ENCODE peak calls at places on chromosomes 6 and 20, in eight cellular contexts. F is NCI-H2107, U is AG08396, O is NCI-H510A treated with DMSO at 0.1 percent for 48 hours, Z is fibroblast of mammary gland, H is RWPE1, N is fibroblast of the aortic adventitia, D is sigmoid colon. J is an unnamed sample.

GRCh38 chr6:140537211-140537610 is 1162.8 kb upstream of the CITED2 start:
- DNase-seq in F (no peak), U (no peak), O (no peak), Z (peak; percentile 25), H (no peak), N (peak; percentile 18), D (no peak), J (peak; percentile 44)

GRCh38 chr20:760751-761417 is 7.4 kb downstream of the SLC52A3 start:
- DNase-seq in F (no peak), U (peak; percentile 58), O (no peak), Z (peak; percentile 13), H (peak; percentile 42), N (no peak), D (no peak), J (peak; percentile 48)

GRCh38 chr20:32638848-32639247 is 34.9 kb downstream of the C20orf203 start:
- DNase-seq in F (no peak), U (no peak), O (no peak), Z (no peak), H (peak; percentile 84), N (peak; percentile 25), D (no peak), J (peak; percentile 31)

GRCh38 chr6:112027942-112028674 is 25.8 kb upstream of the CCN6 start:
- DNase-seq in F (no peak), U (no peak), O (no peak), Z (peak; percentile 41), H (no peak), N (peak; percentile 78), D (no peak), J (no peak)

GRCh38 chr6:111664565-111665039 is 58.9 kb upstream of the TRAF3IP2 start:
- DNase-seq in F (no peak), U (no peak), O (no peak), Z (no peak), H (no peak), N (peak; percentile 61), D (no peak), J (peak; percentile 14)

GRCh38 chr20:47785900-47786762 is 850 bp upstream of the SULF2 start:
- DNase-seq in F (no peak), U (peak; percentile 80), O (no peak), Z (peak; percentile 70), H (peak; percentile 96), N (peak; percentile 76), D (peak; percentile 87), J (peak; percentile 84)

GRCh38 chr6:79070206-79070825 is 7.7 kb downstream of the PHIP start:
- DNase-seq in F (no peak), U (peak; percentile 14), O (no peak), Z (peak; percentile 20), H (no peak), N (no peak), D (no peak), J (peak; percentile 7)

GRCh38 chr6:12136905-12137304 is 124.8 kb downstream of the HIVEP1 start:
- DNase-seq in F (no peak), U (no peak), O (no peak), Z (peak; percentile 54), H (no peak), N (peak; percentile 49), D (no peak), J (peak; percentile 78)

GRCh38 chr6:112439010-112439409 is 91.9 kb downstream of the RFPL4B start:
- DNase-seq in F (no peak), U (no peak), O (no peak), Z (peak; percentile 11), H (no peak), N (peak; percentile 2), D (no peak), J (peak; percentile 7)

GRCh38 chr20:49937023-49937929 is 1.1 kb downstream of the RNF114 start:
- DNase-seq in F (no peak), U (no peak), O (no peak), Z (no peak), H (peak; percentile 54), N (no peak), D (peak; percentile 63), J (peak; percentile 22)

GRCh38 chr6:33822575-33823395 is 19.0 kb upstream of the MLN start:
- DNase-seq in F (no peak), U (peak; percentile 59), O (peak; percentile 49), Z (peak; percentile 38), H (peak; percentile 48), N (no peak), D (no peak), J (peak; percentile 58)

GRCh38 chr20:6026051-6026450 is 27.8 kb downstream of the LRRN4 start:
- DNase-seq in F (no peak), U (no peak), O (no peak), Z (peak; percentile 81), H (no peak), N (no peak), D (no peak), J (peak; percentile 40)

GRCh38 chr6:159170999-159171712 is 2.0 kb downstream of the FNDC1 start:
- DNase-seq in F (no peak), U (peak; percentile 83), O (no peak), Z (peak; percentile 72), H (no peak), N (peak; percentile 75), D (no peak), J (peak; percentile 92)

GRCh38 chr6:36269834-36270705 is at the start of gene PNPLA1:
- DNase-seq in F (no peak), U (no peak), O (no peak), Z (no peak), H (peak; percentile 46), N (no peak), D (no peak), J (no peak)

GRCh38 chr20:20551409-20551808 is 161.0 kb downstream of the RALGAPA2 start:
- DNase-seq in F (no peak), U (no peak), O (peak; percentile 43), Z (no peak), H (no peak), N (no peak), D (no peak), J (no peak)

GRCh38 chr6:1614767-1615650 is 5.3 kb downstream of the FOXC1 start:
- DNase-seq in F (no peak), U (no peak), O (no peak), Z (no peak), H (no peak), N (peak; percentile 50), D (no peak), J (no peak)

GRCh38 chr6:11798538-11798937 is 19.9 kb upstream of the ADTRP start:
- DNase-seq in F (no peak), U (no peak), O (no peak), Z (no peak), H (no peak), N (no peak), D (no peak), J (peak; percentile 52)

GRCh38 chr6:140226637-140227036 is 852.2 kb upstream of the CITED2 start:
- DNase-seq in F (no peak), U (no peak), O (no peak), Z (no peak), H (no peak), N (no peak), D (no peak), J (no peak)

GRCh38 chr6:12962529-12962928 is 246.0 kb downstream of the PHACTR1 start:
- DNase-seq in F (no peak), U (no peak), O (no peak), Z (peak; percentile 38), H (no peak), N (no peak), D (no peak), J (no peak)

GRCh38 chr20:9330151-9330550 is 184.2 kb upstream of the LAMP5 start:
- DNase-seq in F (no peak), U (no peak), O (no peak), Z (no peak), H (no peak), N (no peak), D (no peak), J (no peak)

GRCh38 chr20:3847419-3847940 is 846 bp downstream of the MAVS start:
- DNase-seq in F (no peak), U (no peak), O (no peak), Z (peak; percentile 31), H (no peak), N (peak; percentile 26), D (no peak), J (no peak)

GRCh38 chr20:25213566-25214415 is 18.3 kb downstream of the ENTPD6 start:
- DNase-seq in F (no peak), U (no peak), O (no peak), Z (no peak), H (no peak), N (no peak), D (no peak), J (no peak)

GRCh38 chr6:36724514-36725385 is 27.1 kb downstream of the RAB44 start:
- DNase-seq in F (no peak), U (peak; percentile 84), O (peak; percentile 91), Z (peak; percentile 70), H (peak; percentile 84), N (peak; percentile 74), D (peak; percentile 70), J (peak; percentile 75)

GRCh38 chr6:43748765-43749164 is 21.2 kb upstream of the VEGFA start:
- DNase-seq in F (no peak), U (no peak), O (no peak), Z (no peak), H (no peak), N (no peak), D (peak; percentile 21), J (no peak)

GRCh38 chr20:50867805-50868204 is 63.4 kb downstream of the ADNP start:
- DNase-seq in F (no peak), U (no peak), O (no peak), Z (no peak), H (no peak), N (no peak), D (no peak), J (no peak)

GRCh38 chr6:1929931-1930330 is 315.5 kb downstream of the GMDS start:
- DNase-seq in F (no peak), U (no peak), O (no peak), Z (no peak), H (no peak), N (no peak), D (no peak), J (no peak)

GRCh38 chr20:48387675-48388074 is 440.1 kb downstream of the PREX1 start:
- DNase-seq in F (no peak), U (no peak), O (no peak), Z (no peak), H (no peak), N (no peak), D (no peak), J (peak; percentile 13)

GRCh38 chr6:13923527-13924145 is 1.1 kb upstream of the RNF182 start:
- DNase-seq in F (no peak), U (peak; percentile 47), O (no peak), Z (peak; percentile 72), H (no peak), N (peak; percentile 25), D (no peak), J (peak; percentile 86)

GRCh38 chr6:169978615-169979161 is 227.3 kb downstream of the ERMARD start:
- DNase-seq in F (no peak), U (peak; percentile 64), O (no peak), Z (peak; percentile 5), H (peak; percentile 88), N (no peak), D (peak; percentile 49), J (peak; percentile 59)